ENCODE peak calls at places on chromosomes 13 and 19, in seven cellular contexts. One of them, this sample, is unnamed.

GRCh38 chr19:28402701-28403290 is 810.2 kb downstream of the UQCRFS1 start:
- DNase-seq in occipital lobe: no peak
- DNase-seq in fibroblast of lung: no peak
- DNase-seq in A549: no peak
- DNase-seq in ACHN: no peak
- DNase-seq in activated CD4-positive, alpha-beta T cell treated with anti-CD3 and anti-CD28 coated beads, Interleukin-2, amount 50 U/mL, for 24 hours: no peak
- DNase-seq in ascending aorta: no peak
- DNase-seq in this sample: no peak

GRCh38 chr13:89695343-89696257 is 1651.9 kb upstream of the MIR17HG start:
- DNase-seq in ascending aorta: no peak
- DNase-seq in A549: peak
- DNase-seq in activated CD4-positive, alpha-beta T cell treated with anti-CD3 and anti-CD28 coated beads, Interleukin-2, amount 50 U/mL, for 24 hours: no peak
- DNase-seq in ACHN: peak
- DNase-seq in occipital lobe: peak
- DNase-seq in fibroblast of lung: peak
- DNase-seq in this sample: no peak

GRCh38 chr19:3606174-3606689 is 443 bp downstream of the TBXA2R start:
- DNase-seq in occipital lobe: no peak
- DNase-seq in ascending aorta: no peak
- DNase-seq in fibroblast of lung: no peak
- DNase-seq in A549: no peak
- DNase-seq in activated CD4-positive, alpha-beta T cell treated with anti-CD3 and anti-CD28 coated beads, Interleukin-2, amount 50 U/mL, for 24 hours: no peak
- DNase-seq in ACHN: peak
- DNase-seq in this sample: no peak

GRCh38 chr19:31693131-31693700 is 344.0 kb upstream of the TSHZ3 start:
- DNase-seq in ACHN: no peak
- DNase-seq in A549: no peak
- DNase-seq in occipital lobe: no peak
- DNase-seq in activated CD4-positive, alpha-beta T cell treated with anti-CD3 and anti-CD28 coated beads, Interleukin-2, amount 50 U/mL, for 24 hours: no peak
- DNase-seq in fibroblast of lung: no peak
- DNase-seq in ascending aorta: no peak
- DNase-seq in this sample: no peak

GRCh38 chr13:94711561-94712286 is 621 bp downstream of the SOX21 start:
- DNase-seq in activated CD4-positive, alpha-beta T cell treated with anti-CD3 and anti-CD28 coated beads, Interleukin-2, amount 50 U/mL, for 24 hours: no peak
- DNase-seq in fibroblast of lung: peak
- DNase-seq in A549: peak
- DNase-seq in ascending aorta: no peak
- DNase-seq in occipital lobe: no peak
- DNase-seq in ACHN: no peak
- DNase-seq in this sample: no peak

GRCh38 chr19:10568444-10568825 is 344 bp downstream of the CDKN2D start:
- DNase-seq in occipital lobe: no peak
- DNase-seq in ACHN: peak
- DNase-seq in ascending aorta: no peak
- DNase-seq in A549: peak
- DNase-seq in fibroblast of lung: no peak
- DNase-seq in activated CD4-positive, alpha-beta T cell treated with anti-CD3 and anti-CD28 coated beads, Interleukin-2, amount 50 U/mL, for 24 hours: no peak
- DNase-seq in this sample: no peak

GRCh38 chr19:39310558-39311311 is 9.9 kb downstream of the LRFN1 start:
- DNase-seq in ascending aorta: no peak
- DNase-seq in occipital lobe: peak
- DNase-seq in ACHN: no peak
- DNase-seq in fibroblast of lung: no peak
- DNase-seq in activated CD4-positive, alpha-beta T cell treated with anti-CD3 and anti-CD28 coated beads, Interleukin-2, amount 50 U/mL, for 24 hours: no peak
- DNase-seq in A549: peak
- DNase-seq in this sample: no peak

GRCh38 chr13:42355118-42355840 is 83.3 kb downstream of the AKAP11 start:
- DNase-seq in ACHN: no peak
- DNase-seq in fibroblast of lung: no peak
- DNase-seq in occipital lobe: no peak
- DNase-seq in ascending aorta: no peak
- DNase-seq in A549: no peak
- DNase-seq in activated CD4-positive, alpha-beta T cell treated with anti-CD3 and anti-CD28 coated beads, Interleukin-2, amount 50 U/mL, for 24 hours: peak
- DNase-seq in this sample: peak

GRCh38 chr19:19409235-19410030 is 4.0 kb downstream of the GATAD2A start:
- DNase-seq in ACHN: no peak
- DNase-seq in A549: no peak
- DNase-seq in occipital lobe: no peak
- DNase-seq in fibroblast of lung: no peak
- DNase-seq in activated CD4-positive, alpha-beta T cell treated with anti-CD3 and anti-CD28 coated beads, Interleukin-2, amount 50 U/mL, for 24 hours: no peak
- DNase-seq in ascending aorta: no peak
- DNase-seq in this sample: no peak

GRCh38 chr13:42405665-42406390 is 133.9 kb downstream of the AKAP11 start:
- DNase-seq in ascending aorta: no peak
- DNase-seq in occipital lobe: no peak
- DNase-seq in ACHN: peak
- DNase-seq in fibroblast of lung: no peak
- DNase-seq in A549: no peak
- DNase-seq in activated CD4-positive, alpha-beta T cell treated with anti-CD3 and anti-CD28 coated beads, Interleukin-2, amount 50 U/mL, for 24 hours: peak
- DNase-seq in this sample: no peak

GRCh38 chr13:100392709-100393630 is 195.6 kb downstream of the GGACT start:
- DNase-seq in activated CD4-positive, alpha-beta T cell treated with anti-CD3 and anti-CD28 coated beads, Interleukin-2, amount 50 U/mL, for 24 hours: peak
- DNase-seq in occipital lobe: peak
- DNase-seq in A549: peak
- DNase-seq in fibroblast of lung: peak
- DNase-seq in ACHN: peak
- DNase-seq in ascending aorta: peak
- DNase-seq in this sample: peak

This sample was measured in activated naive CD8-positive, alpha-beta T cell treated with anti-CD3 and anti-CD28 coated beads, Interleukin-2, amount 50 U/mL, for 16 hours.